ENCODE peak calls at places on chromosomes 11 and 22, in four cellular contexts. O is heart right ventricle, W is chondrocyte, K is lower leg skin. R is an unnamed sample.

GRCh38 chr11:97110376-97110775 is 720.6 kb downstream of the JRKL start:
- DNase-seq in O (no peak), W (no peak), K (no peak), R (no peak)

GRCh38 chr11:10454902-10455631 is at the start of gene AMPD3:
- DNase-seq in O (no peak), W (no peak), K (no peak), R (no peak)

GRCh38 chr11:10317281-10317755 is 12.4 kb downstream of the ADM start:
- DNase-seq in O (no peak), W (no peak), K (no peak), R (no peak)

GRCh38 chr11:70066628-70067027 is 11.5 kb upstream of the ANO1 start:
- DNase-seq in O (no peak), W (no peak), K (no peak), R (no peak)

GRCh38 chr11:108135845-108136599 is 14.7 kb downstream of the ACAT1 start:
- DNase-seq in O (no peak), W (no peak), K (no peak), R (no peak)

GRCh38 chr22:24402460-24403192 is 24.8 kb upstream of the ADORA2A start:
- DNase-seq in O (peak; percentile 49), W (no peak), K (peak; percentile 87), R (peak; percentile 60)

GRCh38 chr22:29071261-29072045 is 1.4 kb upstream of the KREMEN1 start:
- DNase-seq in O (peak; percentile 51), W (no peak), K (peak; percentile 68), R (no peak)

GRCh38 chr11:68439355-68440065 is 21.0 kb upstream of the PPP6R3 start:
- DNase-seq in O (no peak), W (no peak), K (no peak), R (no peak)

GRCh38 chr11:94732617-94733292 is 35.4 kb upstream of the AMOTL1 start:
- DNase-seq in O (peak; percentile 56), W (no peak), K (no peak), R (no peak)

GRCh38 chr11:10659339-10660216 is 34.0 kb downstream of the IRAG1 start:
- DNase-seq in O (no peak), W (no peak), K (peak; percentile 79), R (no peak)

GRCh38 chr11:2780850-2781412 is 81.1 kb upstream of the KCNQ1OT1 start:
- DNase-seq in O (no peak), W (no peak), K (no peak), R (no peak)

GRCh38 chr11:48103621-48104561 is 112.7 kb upstream of the OR4B1 start:
- DNase-seq in O (no peak), W (no peak), K (no peak), R (no peak)

GRCh38 chr11:79157738-79158137 is 283.1 kb downstream of the TENM4 start:
- DNase-seq in O (no peak), W (no peak), K (no peak), R (no peak)

GRCh38 chr11:79156031-79156430 is 284.8 kb downstream of the TENM4 start:
- DNase-seq in O (no peak), W (no peak), K (no peak), R (no peak)

GRCh38 chr11:79155237-79155636 is 285.6 kb downstream of the TENM4 start:
- DNase-seq in O (no peak), W (no peak), K (no peak), R (no peak)

GRCh38 chr11:79160786-79161403 is 279.9 kb downstream of the TENM4 start:
- DNase-seq in O (no peak), W (no peak), K (no peak), R (no peak)

DNA sequence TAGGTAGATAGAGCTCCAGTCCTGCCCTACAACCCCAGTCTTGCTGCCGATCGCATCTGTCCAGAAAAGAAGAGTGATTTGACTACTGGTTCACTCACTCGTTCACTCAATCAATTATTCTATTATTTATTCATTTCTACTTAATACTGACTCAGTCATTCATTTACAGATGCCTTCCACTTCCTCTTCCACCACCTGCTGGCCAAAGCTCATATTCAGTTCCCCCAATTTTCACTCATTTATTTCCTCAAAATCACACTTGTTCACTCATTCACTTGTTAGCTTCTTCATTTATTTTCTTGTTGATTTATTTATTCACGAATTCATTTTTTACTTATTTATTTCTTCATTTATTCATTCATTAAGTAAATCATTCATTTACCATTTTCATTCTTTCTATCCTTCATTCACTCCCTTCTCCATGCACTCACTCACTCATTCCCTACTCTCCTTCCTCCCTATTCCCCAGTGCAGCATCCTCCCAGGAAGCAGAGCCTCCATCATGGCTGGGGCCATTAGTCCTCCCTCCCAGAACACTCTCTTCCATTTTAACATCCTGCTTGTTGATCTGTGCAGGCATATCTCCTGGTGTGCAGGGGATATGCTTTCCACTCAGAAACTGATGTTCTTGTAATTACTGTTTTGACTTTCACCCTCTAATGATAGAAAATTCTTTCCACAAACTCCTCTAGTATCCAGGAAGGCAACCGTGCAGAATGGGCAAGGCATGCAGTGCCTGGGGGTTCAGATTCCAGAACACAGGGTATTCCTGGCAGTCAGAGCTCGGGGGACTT is 281.0 kb downstream of the TENM4 start:
- DNase-seq in O (no peak), W (no peak), K (no peak), R (no peak)
- TF ChIP-seq CTCF in O (no peak), W (peak; percentile 73), K (no peak), R (no peak)

DNA sequence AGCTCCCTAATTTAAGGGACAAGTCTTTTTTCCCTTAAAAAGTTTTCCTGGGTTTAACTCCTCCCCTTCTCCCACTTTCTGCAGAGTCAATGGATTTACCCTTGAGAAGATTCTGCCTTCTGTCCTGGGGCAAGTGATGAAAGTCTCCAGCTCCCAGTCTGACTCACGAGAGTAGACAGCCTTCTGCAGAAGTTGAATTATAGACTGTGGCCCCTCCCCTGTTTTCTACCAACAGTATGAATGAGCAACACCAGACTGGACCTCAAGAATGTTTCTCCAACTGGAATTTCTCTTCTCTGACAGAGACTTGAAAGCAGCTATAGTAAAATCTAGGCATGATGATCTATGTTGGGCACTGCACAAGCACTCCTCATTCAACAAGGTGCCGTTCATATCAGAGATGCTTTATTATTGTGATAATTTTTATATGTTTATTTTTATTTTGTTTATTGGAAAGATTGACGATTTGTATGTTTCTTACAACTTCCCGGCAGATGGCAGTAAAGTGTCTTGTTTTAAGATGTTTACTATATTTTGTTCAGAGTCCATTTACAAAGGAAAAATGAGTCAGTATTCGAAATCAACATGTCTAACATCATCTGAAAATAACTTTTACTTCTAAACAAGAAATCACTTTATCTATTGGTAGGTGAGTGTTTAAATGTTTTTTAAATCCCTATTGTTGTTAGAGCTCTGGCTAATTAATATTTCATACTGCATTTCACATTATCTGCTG is 56.6 kb downstream of the LMO2 start:
- DNase-seq in O (no peak), W (no peak), K (no peak), R (no peak)
- TF ChIP-seq CTCF in O (peak; percentile 51), W (peak; percentile 67), K (no peak), R (no peak)

DNA sequence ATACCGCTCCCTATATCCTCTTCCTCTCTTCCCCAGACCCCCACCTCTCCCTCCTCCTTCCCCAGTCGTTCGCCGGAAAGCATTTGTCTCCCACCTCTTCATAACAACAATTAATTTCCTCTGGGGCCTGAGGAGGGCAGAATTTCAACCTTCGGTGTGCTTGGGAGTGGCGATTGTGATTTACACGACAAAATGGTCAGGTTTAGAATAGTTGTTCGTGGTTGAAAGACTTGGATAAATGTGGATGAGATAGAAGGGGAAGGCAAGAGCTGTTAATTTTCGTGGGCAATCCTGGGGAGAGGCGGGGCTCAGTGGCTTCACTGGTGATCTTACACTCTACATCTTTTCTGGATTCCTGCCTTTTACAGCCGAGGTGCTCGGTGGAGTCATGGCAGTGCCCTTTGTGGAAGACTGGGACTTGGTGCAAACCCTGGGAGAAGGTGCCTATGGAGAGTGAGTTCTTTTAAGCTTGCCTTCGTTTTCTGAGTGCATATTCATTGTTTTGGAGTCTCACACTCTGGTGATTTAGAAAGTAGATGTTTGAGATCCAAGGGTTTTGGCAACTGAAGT is 1.5 kb downstream of the CHEK1 start:
- DNase-seq in O (no peak), W (no peak), K (no peak), R (no peak)
- TF ChIP-seq CTCF in O (peak; percentile 21), W (peak; percentile 75), K (no peak), R (no peak)

GRCh38 chr22:20794132-20794990 is 20.4 kb downstream of the SERPIND1 start:
- DNase-seq in O (no peak), W (no peak), K (no peak), R (no peak)
- TF ChIP-seq CTCF in O (no peak), W (no peak), K (no peak), R (no peak)

GRCh38 chr22:47277001-47277400 is 514.6 kb downstream of the TBC1D22A start:
- DNase-seq in O (no peak), W (peak; percentile 89), K (no peak), R (no peak)

GRCh38 chr22:47277511-47277910 is 515.1 kb downstream of the TBC1D22A start:
- DNase-seq in O (no peak), W (no peak), K (no peak), R (no peak)

GRCh38 chr22:47276219-47276843 is 513.9 kb downstream of the TBC1D22A start:
- DNase-seq in O (no peak), W (no peak), K (no peak), R (no peak)

GRCh38 chr22:47274196-47274595 is 511.7 kb downstream of the TBC1D22A start:
- DNase-seq in O (no peak), W (no peak), K (no peak), R (no peak)

GRCh38 chr22:47275479-47276218 is 513.2 kb downstream of the TBC1D22A start:
- DNase-seq in O (no peak), W (no peak), K (no peak), R (no peak)
- TF ChIP-seq CTCF in O (no peak), W (peak; percentile 52), K (no peak), R (no peak)

R was measured in omental fat pad.